ENCODE peak calls at places on chromosomes 16 and 17, in nine cellular contexts. Z, O, V, M, S, E, R, I and L are unnamed samples.

GRCh38 chr16:88298882-88299745 is 83.6 kb upstream of the ZNF469 start:
- DNase-seq in R (no peak), S (no peak), Z (no peak), E (no peak), V (no peak), I (no peak), O (peak; percentile 53), M (no peak), L (no peak)

GRCh38 chr16:75042423-75043174 is 43.8 kb downstream of the ZNRF1 start:
- DNase-seq in V (no peak), Z (no peak), M (no peak), E (no peak), S (no peak), O (no peak), I (no peak), R (no peak), L (no peak)

GRCh38 chr17:29107084-29107483 is 64.1 kb downstream of the PIPOX start:
- DNase-seq in I (no peak), M (no peak), V (peak; percentile 48), R (no peak), E (no peak), O (no peak), S (no peak), Z (no peak), L (no peak)

GRCh38 chr16:8866884-8867482 is 1.8 kb downstream of the CARHSP1 start:
- DNase-seq in R (no peak), S (no peak), V (no peak), I (no peak), O (no peak), Z (no peak), M (no peak), E (no peak), L (no peak)

GRCh38 chr16:27824006-27824405 is 239.5 kb downstream of the GSG1L start:
- DNase-seq in O (no peak), M (no peak), Z (no peak), E (no peak), I (no peak), V (no peak), R (no peak), S (no peak), L (no peak)

GRCh38 chr16:88943741-88944140 is 33.3 kb downstream of the CBFA2T3 start:
- DNase-seq in O (no peak), S (no peak), I (no peak), Z (no peak), R (no peak), V (no peak), E (no peak), M (no peak), L (no peak)

GRCh38 chr17:13337171-13337570 is 264.6 kb downstream of the HS3ST3A1 start:
- DNase-seq in I (no peak), Z (no peak), O (peak; percentile 11), E (no peak), R (no peak), M (no peak), S (no peak), V (no peak), L (no peak)

GRCh38 chr17:65920996-65921395 is 270.9 kb downstream of the CEP112 start:
- DNase-seq in M (no peak), Z (no peak), I (no peak), S (no peak), V (no peak), O (no peak), R (no peak), E (no peak), L (no peak)

GRCh38 chr17:40190197-40191021 is 13.1 kb downstream of the RAPGEFL1 start:
- DNase-seq in M (no peak), R (no peak), O (peak; percentile 29), S (no peak), E (peak; percentile 27), V (no peak), Z (no peak), I (peak; percentile 9), L (no peak)

GRCh38 chr16:5015351-5015750 is 18.4 kb downstream of the NAGPA start:
- DNase-seq in V (no peak), Z (no peak), E (peak; percentile 24), R (no peak), O (no peak), S (no peak), I (no peak), M (no peak), L (no peak)

GRCh38 chr17:27352481-27353460 is 58.9 kb downstream of the WSB1 start:
- DNase-seq in I (no peak), M (no peak), E (no peak), Z (no peak), V (no peak), O (no peak), R (no peak), S (no peak), L (peak; percentile 13)

GRCh38 chr16:5379948-5380347 is 282.4 kb upstream of the EEF2KMT start:
- DNase-seq in E (no peak), Z (no peak), M (no peak), S (no peak), R (no peak), I (no peak), V (no peak), O (no peak), L (no peak)

GRCh38 chr17:40953876-40954275 is 12.9 kb downstream of the KRT39 start:
- DNase-seq in S (no peak), I (no peak), R (no peak), V (no peak), E (no peak), M (no peak), O (peak; percentile 88), Z (no peak), L (no peak)

GRCh38 chr17:21196126-21196525 is 17.8 kb downstream of the TMEM11 start:
- DNase-seq in M (no peak), E (no peak), S (no peak), Z (no peak), V (no peak), O (no peak), I (no peak), R (no peak), L (no peak)